ENCODE peak calls at places on chromosomes 11 and 22, in ten cellular contexts. O is neural progenitor cell; P is CD8-positive, alpha-beta T cell; C is breast epithelium; X is astrocyte of the spinal cord; Y is Caco-2; B is Calu3; A is neural crest cell; E is cardiac fibroblast; T is A549. N is an unnamed sample.

GRCh38 chr11:103731681-103732080 is 304.8 kb upstream of the DDI1 start:
- DNase-seq in P (no peak), Y (no peak), C (no peak), X (no peak), T (no peak), A (no peak), B (no peak), E (peak), O (no peak), N (no peak)

GRCh38 chr11:94768602-94769511 is 701 bp downstream of the AMOTL1 start:
- DNase-seq in X (peak), P (no peak), T (no peak), O (peak), Y (peak), B (peak), A (peak), E (peak), C (no peak), N (peak)

GRCh38 chr11:870127-870413 is 27.4 kb downstream of the TSPAN4 start:
- DNase-seq in T (no peak), A (no peak), X (no peak), P (no peak), B (no peak), Y (peak), O (no peak), E (no peak), C (no peak), N (no peak)

GRCh38 chr22:46150615-46151423 is 493 bp downstream of the PPARA start:
- DNase-seq in P (peak), C (peak), X (no peak), A (peak), Y (peak), T (peak), O (peak), E (peak), B (peak), N (peak)

GRCh38 chr11:119641991-119642745 is 86.8 kb downstream of the NECTIN1 start:
- DNase-seq in E (peak), C (no peak), Y (peak), T (peak), X (no peak), P (no peak), A (no peak), B (peak), O (peak), N (peak)

GRCh38 chr11:90593099-90593498 is 370.2 kb upstream of the CHORDC1 start:
- DNase-seq in C (no peak), B (no peak), X (no peak), T (no peak), P (no peak), Y (no peak), O (no peak), E (no peak), A (no peak), N (no peak)

GRCh38 chr11:77474509-77475070 is 696 bp upstream of the PAK1 start:
- DNase-seq in A (no peak), B (no peak), T (no peak), E (no peak), Y (no peak), O (no peak), X (no peak), C (no peak), P (no peak), N (no peak)

GRCh38 chr11:78149646-78150045 is 10.2 kb upstream of the ALG8 start:
- DNase-seq in P (no peak), X (peak), A (no peak), Y (peak), E (peak), C (no peak), T (peak), O (no peak), B (no peak), N (no peak)

GRCh38 chr22:37492428-37493344 is 6.5 kb upstream of the MFNG start:
- DNase-seq in E (peak), X (peak), Y (peak), P (peak), T (peak), C (no peak), A (no peak), B (peak), O (peak), N (peak)

GRCh38 chr11:64353761-64354506 is 5.0 kb upstream of the RPS6KA4 start:
- DNase-seq in E (no peak), B (no peak), A (no peak), X (no peak), O (no peak), T (no peak), Y (no peak), P (no peak), C (no peak), N (no peak)

GRCh38 chr11:42065199-42065598 is 605.7 kb upstream of the LRRC4C start:
- DNase-seq in C (no peak), E (no peak), B (no peak), O (no peak), Y (no peak), A (no peak), T (no peak), P (no peak), X (no peak), N (no peak)

GRCh38 chr11:6545917-6546605 is 49.0 kb downstream of the DNHD1 start:
- DNase-seq in O (no peak), E (no peak), P (no peak), B (no peak), T (no peak), Y (no peak), C (no peak), A (no peak), X (no peak), N (no peak)

GRCh38 chr11:80261776-80262175 is 820.9 kb upstream of the TENM4 start:
- DNase-seq in C (no peak), B (no peak), A (no peak), Y (no peak), O (no peak), P (no peak), E (no peak), X (no peak), T (no peak), N (no peak)

GRCh38 chr11:74019860-74020259 is 11.0 kb upstream of the UCP3 start:
- DNase-seq in X (peak), B (no peak), O (no peak), E (peak), C (no peak), Y (no peak), P (no peak), T (no peak), A (no peak), N (no peak)

GRCh38 chr11:107741044-107741823 is 29.4 kb upstream of the SLN start:
- DNase-seq in X (peak), T (no peak), Y (peak), P (no peak), A (no peak), C (no peak), B (peak), O (peak), E (peak), N (peak)

GRCh38 chr22:20606041-20606783 is 98.8 kb downstream of the MED15 start:
- DNase-seq in A (peak), C (peak), X (peak), Y (peak), E (peak), T (peak), O (peak), B (peak), P (peak), N (peak)

GRCh38 chr22:22810018-22810427 is 77.6 kb upstream of the IGLL5 start:
- DNase-seq in T (peak), A (peak), E (peak), P (peak), B (peak), Y (peak), X (no peak), C (no peak), O (peak), N (peak)

GRCh38 chr11:101617735-101618332 is 34.0 kb upstream of the TRPC6 start:
- DNase-seq in B (no peak), T (no peak), P (no peak), X (peak), O (peak), Y (no peak), C (no peak), A (no peak), E (no peak), N (no peak)

GRCh38 chr11:93143186-93143585 is 54.6 kb downstream of the SLC36A4 start:
- DNase-seq in B (no peak), T (no peak), X (peak), P (no peak), O (no peak), A (no peak), E (peak), Y (no peak), C (no peak), N (no peak)

GRCh38 chr22:43066134-43066533 is 23.1 kb downstream of the TTLL1 start:
- DNase-seq in A (no peak), Y (no peak), O (no peak), C (no peak), X (no peak), B (no peak), T (no peak), E (no peak), P (no peak), N (no peak)

GRCh38 chr22:21710156-21710555 is 25.4 kb downstream of the YPEL1 start:
- DNase-seq in A (no peak), E (no peak), T (no peak), X (no peak), B (no peak), P (no peak), Y (no peak), C (no peak), O (no peak), N (no peak)

GRCh38 chr22:35987487-35987886 is 41.1 kb downstream of the RBFOX2 start:
- DNase-seq in P (no peak), E (peak), Y (no peak), B (no peak), X (no peak), A (no peak), T (no peak), C (no peak), O (no peak), N (no peak)

GRCh38 chr11:74540270-74540669 is 46.7 kb upstream of the LIPT2 start:
- DNase-seq in T (no peak), X (no peak), A (no peak), Y (no peak), B (no peak), P (no peak), C (no peak), O (no peak), E (no peak), N (no peak)

GRCh38 chr11:17799147-17799546 is 64.6 kb downstream of the KCNC1 start:
- DNase-seq in O (no peak), A (no peak), Y (no peak), E (no peak), T (no peak), B (no peak), P (no peak), C (no peak), X (no peak), N (no peak)

GRCh38 chr11:103471546-103471945 is 362.3 kb downstream of the DYNC2H1 start:
- DNase-seq in Y (no peak), C (no peak), O (no peak), X (no peak), T (no peak), B (no peak), E (no peak), P (no peak), A (no peak), N (no peak)

GRCh38 chr22:32801436-32802290 is at the start of gene TIMP3:
- DNase-seq in T (no peak), O (peak), Y (peak), X (peak), A (peak), P (no peak), E (peak), B (peak), C (peak), N (no peak)

GRCh38 chr11:73466643-73467042 is 90.4 kb downstream of the RELT start:
- DNase-seq in O (no peak), P (no peak), A (no peak), C (no peak), X (no peak), Y (no peak), B (no peak), E (no peak), T (no peak), N (no peak)

DNA sequence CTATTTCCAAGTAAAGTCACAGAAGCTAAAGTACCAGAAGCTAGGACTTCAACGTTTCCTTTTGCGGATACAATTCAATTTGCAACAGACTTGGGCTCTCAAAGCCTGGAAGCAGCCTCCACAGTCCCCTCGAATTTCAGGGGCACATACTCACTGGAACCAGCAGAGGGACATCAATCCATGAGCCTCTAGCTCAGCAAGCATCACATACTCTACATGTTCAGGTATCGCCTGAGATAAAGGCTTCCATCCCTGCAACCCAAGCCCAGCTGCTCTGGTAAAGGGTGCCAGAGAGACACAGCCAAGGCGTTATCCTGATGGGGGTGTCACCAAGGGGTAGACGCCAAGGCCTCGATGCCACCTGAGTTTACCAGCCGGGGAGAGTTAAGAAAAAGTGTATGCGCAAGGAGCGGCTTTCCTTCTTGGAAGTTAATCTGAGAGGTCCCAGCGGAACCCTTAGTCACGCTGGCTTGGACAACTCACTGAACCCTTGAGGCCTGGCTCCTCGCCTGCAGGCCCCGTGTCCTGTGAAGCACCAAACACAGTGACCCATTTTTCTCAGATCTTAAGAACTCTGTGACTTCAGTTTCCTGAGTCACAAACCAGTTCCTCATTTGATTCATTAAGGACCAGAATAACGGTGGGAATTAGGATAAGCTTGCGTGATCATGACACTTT is 13.0 kb downstream of the LTO1 start:
- DNase-seq in X (no peak), Y (no peak), O (peak), B (no peak), P (no peak), A (no peak), E (no peak), C (no peak), T (peak), N (no peak)
- TF ChIP-seq CTCF in X (peak), Y (peak), O (peak), B (peak), P (no peak), A (peak), E (peak), C (no peak), T (no peak), N (no peak)

GRCh38 chr11:65487467-65488272 is 11.2 kb upstream of the MALAT1 start:
- DNase-seq in T (peak), P (no peak), A (peak), E (peak), C (peak), O (peak), X (peak), B (peak), Y (peak), N (peak)
- TF ChIP-seq CTCF in T (no peak), P (no peak), A (no peak), E (no peak), C (no peak), O (no peak), X (no peak), B (no peak), Y (no peak), N (no peak)

DNA sequence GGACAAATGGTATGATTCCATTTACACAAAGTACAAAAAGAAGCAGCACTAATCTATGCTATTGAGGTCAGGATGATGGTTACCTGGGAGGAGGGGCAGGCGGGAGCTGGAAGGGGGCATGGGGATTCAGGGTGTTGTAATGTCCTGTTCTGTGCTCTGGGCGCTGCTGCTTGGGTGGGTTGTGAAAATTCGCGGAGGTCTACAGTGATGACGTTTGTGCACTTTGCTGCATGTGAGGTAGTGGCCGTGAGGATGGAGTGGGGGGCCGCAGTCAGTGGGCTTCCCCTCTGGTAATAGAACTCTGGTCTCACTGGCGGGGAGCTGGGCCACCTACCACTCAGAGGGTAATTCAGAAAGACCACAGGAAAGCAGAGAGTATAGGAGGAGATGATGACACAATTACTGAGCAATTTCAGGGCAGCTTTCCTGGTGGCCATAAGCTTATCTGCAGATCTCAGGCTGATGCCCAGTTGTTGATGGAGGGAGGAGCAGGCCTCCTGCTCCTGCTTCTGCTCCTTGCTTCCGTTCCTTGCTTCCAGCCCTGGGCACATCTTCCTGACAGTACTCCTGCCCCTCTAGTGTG is 121.5 kb downstream of the CEP164 start:
- DNase-seq in A (no peak), T (no peak), X (no peak), C (no peak), B (no peak), E (no peak), P (no peak), O (no peak), Y (no peak), N (no peak)
- TF ChIP-seq CTCF in A (no peak), T (no peak), X (no peak), C (no peak), B (no peak), E (no peak), P (no peak), O (no peak), Y (no peak), N (no peak)

DNA sequence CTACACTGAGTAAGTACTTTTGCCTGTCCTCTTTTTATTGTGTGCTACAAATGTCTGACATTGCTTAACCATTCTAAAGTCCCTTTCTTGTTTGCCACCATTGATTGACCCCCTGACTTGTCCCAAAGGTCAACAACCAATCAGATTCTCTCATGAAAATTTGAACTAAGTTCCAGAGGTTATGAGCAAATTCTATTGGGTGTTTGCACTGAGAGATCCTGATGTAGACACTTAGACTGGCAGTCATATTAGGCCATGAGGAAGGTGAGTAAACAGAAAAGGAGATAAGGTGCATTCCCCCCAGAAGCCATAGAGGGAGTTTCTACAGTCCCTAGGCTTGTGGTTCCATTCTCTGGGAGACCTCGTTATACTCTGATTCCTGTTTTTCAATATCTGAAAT is 101.3 kb upstream of the E2F8 start:
- DNase-seq in X (no peak), C (no peak), A (no peak), O (no peak), Y (peak), E (no peak), T (no peak), B (no peak), P (no peak), N (no peak)
- TF ChIP-seq CTCF in X (no peak), C (no peak), A (no peak), O (no peak), Y (no peak), E (no peak), T (no peak), B (no peak), P (no peak), N (no peak)

GRCh38 chr11:67731583-67731982 is 57.2 kb upstream of the ALDH3B2 start:
- DNase-seq in T (peak), X (no peak), A (no peak), C (no peak), E (no peak), O (no peak), Y (no peak), P (no peak), B (no peak), N (no peak)

DNA sequence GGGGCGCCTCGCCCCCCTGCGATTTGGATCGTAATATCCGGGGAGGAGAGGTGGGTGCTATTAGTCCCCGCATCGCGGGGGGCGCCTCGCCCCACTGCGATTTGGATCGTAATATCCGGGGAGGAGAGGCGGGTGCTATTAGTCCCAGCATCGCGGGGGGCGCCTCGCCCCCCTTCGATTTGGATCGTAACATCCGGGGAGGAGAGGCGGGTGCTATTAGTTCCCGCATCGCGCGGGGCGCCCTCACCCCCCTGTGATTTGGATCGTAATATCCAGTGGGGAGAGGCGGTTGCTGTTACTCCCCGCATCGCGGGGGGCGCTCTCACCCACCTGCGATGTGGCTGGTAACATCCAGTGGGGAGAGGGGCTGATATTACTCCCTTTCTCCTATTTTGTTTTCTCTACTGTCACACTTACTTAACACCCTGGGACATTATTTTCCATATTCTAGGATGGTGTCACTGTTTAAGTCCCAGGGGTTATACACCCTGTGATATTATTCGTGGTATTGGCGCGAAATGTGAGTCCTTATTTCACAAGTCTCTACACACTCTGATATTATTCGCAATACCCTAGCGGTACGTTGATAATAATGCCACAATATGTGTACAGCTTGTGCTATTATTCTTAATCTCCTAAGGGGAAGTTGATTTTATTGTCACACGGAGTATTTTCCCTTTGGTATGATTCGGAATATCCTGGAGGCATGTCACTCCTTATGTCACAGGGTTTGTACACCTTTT is 57.8 kb upstream of the ALDH3B2 start:
- DNase-seq in Y (no peak), E (no peak), P (peak), O (peak), B (peak), T (peak), A (no peak), X (no peak), C (no peak), N (peak)
- TF ChIP-seq CTCF in Y (no peak), E (no peak), P (peak), O (peak), B (peak), T (peak), A (peak), X (no peak), C (no peak), N (peak)

DNA sequence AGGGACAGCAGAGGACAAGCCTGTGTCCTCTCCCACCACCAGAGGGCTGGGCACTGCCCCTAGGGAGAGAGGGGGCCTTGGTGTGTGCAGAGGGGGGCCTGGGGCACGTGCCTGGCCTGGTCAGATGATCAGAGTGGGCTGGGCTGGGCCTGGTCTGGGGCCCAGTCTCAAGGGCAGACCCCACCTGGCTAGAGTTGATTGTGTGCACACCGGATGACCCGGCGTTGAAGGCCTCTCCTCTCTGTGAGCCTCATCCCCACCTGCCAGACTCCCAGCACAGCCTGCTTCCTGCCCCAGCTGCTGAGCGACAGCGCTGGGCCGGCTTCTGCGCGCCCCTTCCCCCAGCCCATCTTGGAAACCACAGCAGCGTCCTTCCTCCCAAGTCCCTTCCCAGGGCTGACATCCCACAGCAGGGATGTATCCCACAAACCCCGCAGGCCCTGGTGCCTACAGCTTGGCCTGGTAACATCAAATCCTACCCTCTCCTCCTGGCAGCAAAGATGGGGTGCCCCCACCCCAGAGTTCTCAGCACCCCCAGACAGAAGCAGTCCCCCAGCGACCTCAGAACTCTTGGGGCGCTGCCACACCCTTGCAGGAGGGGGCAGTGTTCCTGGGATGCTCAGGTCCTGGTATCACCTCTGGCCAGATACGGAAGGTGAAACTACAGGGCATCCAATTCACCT is 11.1 kb upstream of the TSSC4 start:
- DNase-seq in P (no peak), T (no peak), A (no peak), E (no peak), X (no peak), C (no peak), O (no peak), B (no peak), Y (no peak), N (no peak)
- TF ChIP-seq CTCF in P (no peak), T (no peak), A (peak), E (no peak), X (peak), C (no peak), O (no peak), B (no peak), Y (no peak), N (no peak)

GRCh38 chr11:8688414-8689362 is 6.1 kb downstream of the RPL27A start:
- DNase-seq in E (peak), T (peak), Y (peak), A (peak), C (peak), O (peak), P (peak), B (peak), X (peak), N (peak)
- TF ChIP-seq CTCF in E (peak), T (peak), Y (peak), A (no peak), C (no peak), O (peak), P (no peak), B (no peak), X (no peak), N (peak)